ENCODE peak calls at places on chromosomes 16 and 17, in nine cellular contexts. M, A, D, I, Y, F, T, S and W are unnamed samples.

GRCh38 chr16:88977028-88977844 is at the start of gene CBFA2T3:
- DNase-seq in T (no peak), M (peak; percentile 65), D (peak; percentile 81), I (no peak), Y (peak; percentile 76), A (peak; percentile 90), S (no peak), F (no peak), W (peak; percentile 70)

GRCh38 chr17:14228903-14229302 is 7.8 kb downstream of the CDRT15 start:
- DNase-seq in T (no peak), F (no peak), S (peak; percentile 8), I (no peak), D (no peak), Y (no peak), A (no peak), M (no peak), W (no peak)

GRCh38 chr17:35666967-35667552 is 64.4 kb upstream of the RASL10B start:
- DNase-seq in A (no peak), D (no peak), I (peak; percentile 7), S (no peak), Y (no peak), M (no peak), T (no peak), F (peak; percentile 40), W (no peak)

GRCh38 chr17:2904135-2904534 is 107.9 kb downstream of the RAP1GAP2 start:
- DNase-seq in I (no peak), A (peak; percentile 88), T (no peak), F (peak; percentile 6), Y (no peak), D (peak; percentile 70), S (no peak), M (peak; percentile 94), W (no peak)

GRCh38 chr17:70523407-70523806 is 354.1 kb downstream of the KCNJ2 start:
- DNase-seq in A (no peak), I (no peak), F (no peak), Y (no peak), D (no peak), T (no peak), S (no peak), M (no peak), W (no peak)

GRCh38 chr16:79836129-79836528 is 235.6 kb upstream of the MAF start:
- DNase-seq in M (no peak), S (no peak), A (no peak), Y (no peak), I (no peak), F (no peak), D (no peak), T (no peak), W (no peak)

GRCh38 chr16:84791501-84791900 is 28.3 kb upstream of the CRISPLD2 start:
- DNase-seq in I (no peak), F (no peak), Y (no peak), T (no peak), S (no peak), D (no peak), A (no peak), M (no peak), W (no peak)

GRCh38 chr16:88747588-88748301 is 37.3 kb downstream of the PIEZO1 start:
- DNase-seq in A (no peak), Y (no peak), T (peak; percentile 91), S (no peak), D (no peak), F (no peak), I (peak; percentile 52), M (peak; percentile 50), W (peak; percentile 63)

GRCh38 chr17:40883031-40883430 is 2.0 kb downstream of the KRT20 start:
- DNase-seq in M (no peak), D (no peak), Y (no peak), I (no peak), A (no peak), S (no peak), T (no peak), F (no peak), W (no peak)

GRCh38 chr16:58661199-58661830 is 23.3 kb downstream of the SLC38A7 start:
- DNase-seq in S (peak; percentile 66), T (peak; percentile 94), M (peak; percentile 80), A (peak; percentile 45), I (peak; percentile 80), D (no peak), Y (peak; percentile 46), F (peak; percentile 91), W (peak; percentile 49)

GRCh38 chr16:56855201-56855600 is 9.8 kb upstream of the SLC12A3 start:
- DNase-seq in T (no peak), S (no peak), I (no peak), F (no peak), Y (no peak), M (no peak), D (no peak), A (no peak), W (no peak)

GRCh38 chr17:74968361-74968780 is 4.2 kb downstream of the HID1 start:
- DNase-seq in A (peak; percentile 31), T (no peak), I (no peak), M (peak; percentile 82), S (no peak), Y (no peak), D (no peak), F (no peak), W (peak; percentile 63)

GRCh38 chr17:21233581-21234337 is 19.5 kb downstream of the NATD1 start:
- DNase-seq in S (no peak), Y (no peak), F (no peak), I (no peak), D (no peak), M (no peak), T (no peak), A (no peak), W (no peak)

GRCh38 chr17:21228845-21229244 is 14.9 kb upstream of the TMEM11 start:
- DNase-seq in I (no peak), Y (no peak), D (no peak), A (no peak), F (no peak), T (no peak), M (no peak), S (no peak), W (no peak)

GRCh38 chr17:21228111-21228510 is 14.2 kb upstream of the TMEM11 start:
- DNase-seq in T (no peak), F (no peak), D (no peak), M (no peak), I (no peak), Y (no peak), S (no peak), A (no peak), W (no peak)

GRCh38 chr17:21232033-21232749 is 18.2 kb upstream of the TMEM11 start:
- DNase-seq in A (no peak), F (no peak), S (no peak), I (no peak), T (no peak), M (no peak), D (no peak), Y (no peak), W (no peak)

DNA sequence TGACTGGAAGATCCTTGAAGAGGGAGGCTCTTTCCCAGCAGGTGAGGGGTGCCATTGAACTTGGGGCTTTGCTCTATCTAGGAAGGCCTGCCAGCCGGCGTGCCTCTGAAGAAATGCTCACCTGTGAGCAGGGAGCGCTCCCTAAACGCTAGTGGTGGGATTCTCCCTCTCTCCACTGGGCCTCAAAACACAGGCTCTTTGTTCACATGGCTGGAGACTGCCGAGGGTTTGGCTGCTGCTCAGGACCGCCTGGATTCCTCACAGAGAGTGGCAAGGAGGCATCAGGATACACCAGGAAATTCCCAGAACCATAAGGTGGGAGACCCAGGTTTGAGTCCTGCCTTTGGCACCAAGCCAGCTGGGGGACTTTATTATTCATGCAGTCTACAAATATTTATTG is 17.6 kb upstream of the TMEM11 start:
- DNase-seq in I (no peak), A (no peak), M (peak; percentile 13), F (no peak), T (no peak), D (no peak), S (no peak), Y (no peak), W (no peak)
- H3K27ac ChIP-seq in I (no peak overlapping the region), A (no peak overlapping the region), M (no peak overlapping the region), F (no peak overlapping the region), T (no peak overlapping the region), D (no peak overlapping the region), S (no peak overlapping the region), Y (no peak overlapping the region), W (no peak overlapping the region)

DNA sequence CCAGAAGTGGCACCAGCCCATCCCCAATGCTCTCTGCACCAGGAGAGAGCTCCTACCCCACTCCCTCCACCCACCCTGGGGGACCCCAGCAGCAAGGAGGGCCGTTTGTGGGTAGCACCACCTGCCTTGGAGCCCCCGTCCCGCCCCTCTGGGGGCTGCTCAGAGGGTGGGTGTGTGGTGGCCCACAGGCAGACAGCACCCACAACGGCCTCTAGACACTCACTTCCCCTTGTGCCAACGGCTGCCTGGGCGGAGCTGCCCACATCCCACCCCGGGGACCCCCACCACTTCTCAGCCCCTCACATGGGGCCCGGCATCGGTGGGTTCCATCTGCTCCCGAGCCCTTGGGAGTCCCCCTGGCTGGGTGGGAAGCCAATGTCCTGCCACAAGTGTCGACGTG is 33.3 kb downstream of the BAHCC1 start:
- DNase-seq in M (no peak), S (no peak), F (no peak), Y (no peak), D (no peak), T (no peak), I (no peak), A (no peak), W (no peak)
- H3K27ac ChIP-seq in M (peak overlapping the region; percentile 87), S (no peak overlapping the region), F (no peak overlapping the region), Y (no peak overlapping the region), D (peak overlapping the region; percentile 31), T (peak overlapping the region; percentile 69), I (no peak overlapping the region), A (no peak overlapping the region), W (no peak overlapping the region)

GRCh38 chr16:52099382-52099781 is 447.6 kb downstream of the TOX3 start:
- DNase-seq in I (no peak), F (no peak), S (no peak), M (no peak), Y (no peak), D (no peak), A (no peak), T (no peak), W (no peak)
- H3K27ac ChIP-seq in I (no peak overlapping the region), F (no peak overlapping the region), S (no peak overlapping the region), M (no peak overlapping the region), Y (no peak overlapping the region), D (no peak overlapping the region), A (no peak overlapping the region), T (no peak overlapping the region), W (no peak overlapping the region)

GRCh38 chr17:77247609-77248008 is 106.8 kb downstream of the SEC14L1 start:
- DNase-seq in I (no peak), S (no peak), M (no peak), F (no peak), D (no peak), A (no peak), T (no peak), Y (no peak), W (no peak)

GRCh38 chr17:77242118-77242800 is 101.5 kb downstream of the SEC14L1 start:
- DNase-seq in I (no peak), D (no peak), F (no peak), S (no peak), Y (no peak), A (no peak), T (no peak), M (no peak), W (no peak)

GRCh38 chr17:77246110-77247047 is 105.6 kb downstream of the SEC14L1 start:
- DNase-seq in S (no peak), T (no peak), I (no peak), A (no peak), F (no peak), M (no peak), D (no peak), Y (no peak), W (no peak)

GRCh38 chr17:77247048-77247541 is 106.3 kb downstream of the SEC14L1 start:
- DNase-seq in F (peak; percentile 35), M (peak; percentile 81), T (peak; percentile 82), Y (peak; percentile 81), A (peak; percentile 95), I (no peak), S (peak; percentile 41), D (peak; percentile 90), W (peak; percentile 88)

GRCh38 chr17:77245162-77245926 is 104.6 kb downstream of the SEC14L1 start:
- DNase-seq in Y (no peak), T (no peak), I (no peak), S (no peak), D (no peak), F (no peak), A (no peak), M (no peak), W (no peak)
- H3K27ac ChIP-seq in Y (no peak overlapping the region), T (no peak overlapping the region), I (no peak overlapping the region), S (no peak overlapping the region), D (no peak overlapping the region), F (no peak overlapping the region), A (no peak overlapping the region), M (no peak overlapping the region), W (no peak overlapping the region)